ENCODE peak calls at places on chromosome 4, in five cellular contexts. H, C, T, N and A are unnamed samples.

GRCh38 chr4:94757192-94758140 is at the start of gene BMPR1B:
- DNase-seq in H (no peak), C (no peak), T (no peak), N (no peak), A (peak; percentile 23)

GRCh38 chr4:91427171-91427570 is 876.6 kb upstream of the GRID2 start:
- DNase-seq in H (no peak), C (no peak), T (no peak), N (no peak), A (no peak)

GRCh38 chr4:80335554-80336358 is at the start of gene CFAP299:
- DNase-seq in H (peak; percentile 75), C (peak; percentile 53), T (peak; percentile 33), N (peak; percentile 87), A (peak; percentile 93)

GRCh38 chr4:65669981-65670330 is 333 bp downstream of the EPHA5 start:
- DNase-seq in H (no peak), C (no peak), T (no peak), N (no peak), A (no peak)

GRCh38 chr4:181753189-181753588 is 490.0 kb upstream of the TENM3 start:
- DNase-seq in H (no peak), C (no peak), T (no peak), N (no peak), A (no peak)

GRCh38 chr4:67776746-67777145 is 22.6 kb upstream of the GNRHR start:
- DNase-seq in H (no peak), C (no peak), T (no peak), N (no peak), A (no peak)

GRCh38 chr4:23324291-23324690 is 565.6 kb downstream of the PPARGC1A start:
- DNase-seq in H (no peak), C (no peak), T (no peak), N (no peak), A (no peak)

GRCh38 chr4:102352774-102353173 is 7.5 kb upstream of the SLC39A8 start:
- DNase-seq in H (no peak), C (no peak), T (no peak), N (no peak), A (no peak)

GRCh38 chr4:48651869-48652447 is 128.1 kb downstream of the FRYL start:
- DNase-seq in H (no peak), C (no peak), T (no peak), N (no peak), A (peak; percentile 61)

GRCh38 chr4:171954650-171955049 is 141.4 kb downstream of the GALNTL6 start:
- DNase-seq in H (peak; percentile 53), C (no peak), T (no peak), N (no peak), A (no peak)

GRCh38 chr4:55752810-55753209 is 66.8 kb upstream of the EXOC1L start:
- DNase-seq in H (no peak), C (no peak), T (no peak), N (no peak), A (no peak)

GRCh38 chr4:11719879-11720278 is 291.2 kb upstream of the HS3ST1 start:
- DNase-seq in H (no peak), C (no peak), T (no peak), N (no peak), A (no peak)

GRCh38 chr4:147044241-147044640 is 98.6 kb upstream of the TTC29 start:
- DNase-seq in H (no peak), C (no peak), T (no peak), N (no peak), A (no peak)

GRCh38 chr4:138939960-138940359 is 75.6 kb upstream of the NOCT start:
- DNase-seq in H (no peak), C (no peak), T (no peak), N (no peak), A (no peak)

GRCh38 chr4:115986573-115986972 is 873.2 kb upstream of the NDST4 start:
- DNase-seq in H (no peak), C (no peak), T (no peak), N (no peak), A (no peak)

GRCh38 chr4:102500371-102501175 is 586 bp upstream of the NFKB1 start:
- DNase-seq in H (no peak), C (peak; percentile 57), T (peak; percentile 77), N (peak; percentile 80), A (peak; percentile 71)

GRCh38 chr4:105586638-105587328 is 34.4 kb downstream of the ARHGEF38 start:
- DNase-seq in H (no peak), C (no peak), T (no peak), N (no peak), A (no peak)

GRCh38 chr4:183335369-183335940 is 13.2 kb upstream of the CLDN24 start:
- DNase-seq in H (no peak), C (no peak), T (no peak), N (peak; percentile 67), A (peak; percentile 94)

GRCh38 chr4:89300490-89300889 is 7.1 kb downstream of the GPRIN3 start:
- DNase-seq in H (no peak), C (no peak), T (no peak), N (no peak), A (no peak)

GRCh38 chr4:143407475-143407874 is 70.8 kb downstream of the GAB1 start:
- DNase-seq in H (no peak), C (no peak), T (no peak), N (no peak), A (no peak)

GRCh38 chr4:185115827-185116232 is 27.2 kb upstream of the SLC25A4 start:
- DNase-seq in H (no peak), C (no peak), T (no peak), N (no peak), A (no peak)

GRCh38 chr4:140237616-140238352 is 83.8 kb upstream of the MAML3 start:
- DNase-seq in H (peak; percentile 74), C (peak; percentile 66), T (peak; percentile 62), N (peak; percentile 88), A (peak; percentile 90)

GRCh38 chr4:118849867-118850812 is 14.2 kb upstream of the SEC24D start:
- DNase-seq in H (peak; percentile 5), C (no peak), T (no peak), N (no peak), A (peak; percentile 31)

GRCh38 chr4:61068745-61069144 is 131.4 kb upstream of the ADGRL3 start:
- DNase-seq in H (no peak), C (no peak), T (no peak), N (no peak), A (peak; percentile 38)

GRCh38 chr4:104451573-104451972 is 43.1 kb downstream of the CXXC4 start:
- DNase-seq in H (no peak), C (no peak), T (no peak), N (no peak), A (no peak)

GRCh38 chr4:3392319-3392718 is 49.4 kb upstream of the HGFAC start:
- DNase-seq in H (no peak), C (no peak), T (no peak), N (no peak), A (no peak)

GRCh38 chr4:127055349-127055748 is 577.4 kb upstream of the INTU start:
- DNase-seq in H (no peak), C (no peak), T (no peak), N (no peak), A (peak; percentile 38)

GRCh38 chr4:180665994-180666818 is 1577.0 kb upstream of the TENM3 start:
- DNase-seq in H (peak; percentile 40), C (no peak), T (peak; percentile 22), N (no peak), A (peak; percentile 22)

GRCh38 chr4:154208424-154208823 is 283.2 kb downstream of the DCHS2 start:
- DNase-seq in H (no peak), C (no peak), T (no peak), N (no peak), A (peak; percentile 0)

GRCh38 chr4:77618383-77619241 is 13.0 kb downstream of the CXCL13 start:
- DNase-seq in H (peak; percentile 43), C (peak; percentile 53), T (peak; percentile 28), N (peak; percentile 84), A (peak; percentile 64)

GRCh38 chr4:139986108-139986507 is 167.9 kb downstream of the MAML3 start:
- DNase-seq in H (no peak), C (no peak), T (no peak), N (no peak), A (no peak)

GRCh38 chr4:53067125-53067802 is 205.1 kb downstream of the RASL11B start:
- DNase-seq in H (no peak), C (no peak), T (no peak), N (no peak), A (no peak)

GRCh38 chr4:7384929-7385890 is 49.5 kb downstream of the PSAPL1 start:
- DNase-seq in H (no peak), C (peak; percentile 11), T (no peak), N (peak; percentile 52), A (no peak)

GRCh38 chr4:7539659-7540058 is 104.9 kb upstream of the PSAPL1 start:
- DNase-seq in H (peak; percentile 82), C (no peak), T (no peak), N (no peak), A (peak; percentile 69)

GRCh38 chr4:114028071-114028470 is 48.6 kb upstream of the ARSJ start:
- DNase-seq in H (no peak), C (no peak), T (no peak), N (no peak), A (peak; percentile 41)

GRCh38 chr4:33841120-33841519 is 2403.2 kb downstream of the ARAP2 start:
- DNase-seq in H (no peak), C (no peak), T (no peak), N (no peak), A (no peak)

GRCh38 chr4:72828864-72829263 is 240.7 kb downstream of the COX18 start:
- DNase-seq in H (no peak), C (no peak), T (no peak), N (no peak), A (no peak)